ENCODE peak calls at places on chromosomes 4 and X, in six cellular contexts. X is IMR-90, L is PC-3, Q is fibroblast of lung, P is prostate gland, I is suprapubic skin. T is an unnamed sample.

GRCh38 chr4:113587156-113587555 is 174.4 kb downstream of the CAMK2D start:
- DNase-seq in X (no peak), L (no peak), Q (no peak), P (no peak), I (no peak), T (no peak)

GRCh38 chr4:14345356-14345775 is 656.9 kb upstream of the CPEB2 start:
- DNase-seq in X (peak), L (peak), Q (peak), P (no peak), I (no peak), T (peak)

GRCh38 chrX:36957425-36958328 is 50.5 kb upstream of the FAM47C start:
- DNase-seq in X (no peak), L (no peak), Q (no peak), P (peak), I (no peak), T (peak)

GRCh38 chrX:38804481-38805293 is 3.4 kb downstream of the MID1IP1 start:
- DNase-seq in X (no peak), L (peak), Q (no peak), P (no peak), I (peak), T (no peak)

GRCh38 chr4:77193511-77194236 is 36.7 kb downstream of the CCNG2 start:
- DNase-seq in X (no peak), L (no peak), Q (no peak), P (no peak), I (peak), T (no peak)

GRCh38 chr4:61428950-61429349 is 228.8 kb downstream of the ADGRL3 start:
- DNase-seq in X (no peak), L (peak), Q (no peak), P (no peak), I (no peak), T (no peak)

GRCh38 chr4:123896446-123897071 is 500.0 kb downstream of the SPRY1 start:
- DNase-seq in X (no peak), L (no peak), Q (peak), P (no peak), I (no peak), T (no peak)

GRCh38 chr4:176988226-176988625 is 195.5 kb upstream of the VEGFC start:
- DNase-seq in X (peak), L (peak), Q (peak), P (no peak), I (no peak), T (peak)

GRCh38 chrX:84133023-84133422 is 55.0 kb downstream of the RPS6KA6 start:
- DNase-seq in X (peak), L (no peak), Q (no peak), P (no peak), I (no peak), T (no peak)

GRCh38 chrX:139758250-139758649 is 50.3 kb upstream of the MCF2 start:
- DNase-seq in X (no peak), L (no peak), Q (no peak), P (no peak), I (no peak), T (no peak)

GRCh38 chr4:68905598-68906237 is 45.9 kb downstream of the UGT2A3 start:
- DNase-seq in X (no peak), L (peak), Q (peak), P (peak), I (no peak), T (no peak)

GRCh38 chr4:81040175-81040659 is 9.7 kb downstream of the BMP3 start:
- DNase-seq in X (peak), L (peak), Q (peak), P (peak), I (no peak), T (peak)

GRCh38 chr4:91436556-91436955 is 867.2 kb upstream of the GRID2 start:
- DNase-seq in X (no peak), L (no peak), Q (no peak), P (no peak), I (no peak), T (no peak)

GRCh38 chr4:4323705-4324534 is 33.9 kb downstream of the ZBTB49 start:
- DNase-seq in X (peak), L (no peak), Q (no peak), P (no peak), I (no peak), T (no peak)

GRCh38 chr4:80086296-80086695 is 13.3 kb upstream of the ANTXR2 start:
- DNase-seq in X (no peak), L (peak), Q (no peak), P (no peak), I (no peak), T (peak)

GRCh38 chr4:96175871-96176270 is 336.0 kb downstream of the PDHA2 start:
- DNase-seq in X (no peak), L (no peak), Q (no peak), P (no peak), I (no peak), T (peak)

GRCh38 chr4:88240297-88240714 is 44.1 kb downstream of the PPM1K start:
- DNase-seq in X (no peak), L (no peak), Q (no peak), P (no peak), I (no peak), T (no peak)

GRCh38 chr4:141501931-141502330 is 134.5 kb upstream of the IL15 start:
- DNase-seq in X (peak), L (no peak), Q (peak), P (no peak), I (no peak), T (peak)

GRCh38 chr4:145213245-145213644 is 32.9 kb upstream of the OTUD4 start:
- DNase-seq in X (no peak), L (no peak), Q (no peak), P (no peak), I (no peak), T (no peak)

GRCh38 chrX:10048695-10049094 is 81.5 kb downstream of the CLDN34 start:
- DNase-seq in X (no peak), L (no peak), Q (no peak), P (peak), I (no peak), T (no peak)

GRCh38 chrX:20265221-20265725 is 1.4 kb downstream of the RPS6KA3 start:
- DNase-seq in X (peak), L (peak), Q (peak), P (peak), I (peak), T (peak)

GRCh38 chr4:54227261-54228063 is 1.6 kb upstream of the PDGFRA start:
- DNase-seq in X (peak), L (peak), Q (peak), P (no peak), I (peak), T (no peak)

GRCh38 chr4:89469930-89470375 is 162.4 kb upstream of the GPRIN3 start:
- DNase-seq in X (peak), L (peak), Q (peak), P (peak), I (no peak), T (peak)

GRCh38 chrX:19912-20571 is 261.1 kb upstream of the PLCXD1 start:
- DNase-seq in X (no peak), L (peak), Q (no peak), P (no peak), I (peak), T (no peak)

GRCh38 chr4:42048394-42048793 is 58.1 kb downstream of the SLC30A9 start:
- DNase-seq in X (peak), L (peak), Q (peak), P (peak), I (no peak), T (peak)

GRCh38 chrX:64229145-64229544 is 1.3 kb downstream of the ASB12 start:
- DNase-seq in X (no peak), L (no peak), Q (no peak), P (no peak), I (no peak), T (no peak)

GRCh38 chr4:110628321-110629213 is 5.7 kb upstream of the PITX2 start:
- DNase-seq in X (no peak), L (no peak), Q (no peak), P (no peak), I (no peak), T (no peak)

GRCh38 chr4:168900080-168900479 is 110.0 kb downstream of the CBR4 start:
- DNase-seq in X (no peak), L (no peak), Q (peak), P (no peak), I (peak), T (no peak)

GRCh38 chrX:79413009-79413408 is 45.9 kb upstream of the ITM2A start:
- DNase-seq in X (peak), L (peak), Q (no peak), P (no peak), I (no peak), T (no peak)
- TF ChIP-seq CTCF in X (peak), L (peak), Q (no peak), P (no peak), I (no peak), T (no peak)

GRCh38 chr4:11472535-11472934 is 43.8 kb upstream of the HS3ST1 start:
- DNase-seq in X (no peak), L (no peak), Q (no peak), P (no peak), I (no peak), T (no peak)

GRCh38 chr4:11468901-11469300 is 40.2 kb upstream of the HS3ST1 start:
- DNase-seq in X (no peak), L (no peak), Q (no peak), P (no peak), I (no peak), T (no peak)

GRCh38 chr4:11469900-11470708 is 41.4 kb upstream of the HS3ST1 start:
- DNase-seq in X (no peak), L (no peak), Q (no peak), P (no peak), I (no peak), T (no peak)

GRCh38 chr4:11470709-11471441 is 42.2 kb upstream of the HS3ST1 start:
- DNase-seq in X (no peak), L (no peak), Q (no peak), P (peak), I (no peak), T (no peak)

GRCh38 chr4:11471613-11472012 is 42.9 kb upstream of the HS3ST1 start:
- DNase-seq in X (no peak), L (no peak), Q (no peak), P (no peak), I (no peak), T (no peak)
- H3K27ac ChIP-seq in X (no peak), L (no peak), Q (no peak), P (no peak), I (no peak), T (no peak)

GRCh38 chrX:135572436-135572835 is 52.0 kb downstream of the INTS6L start:
- DNase-seq in X (peak), L (no peak), Q (peak), P (no peak), I (no peak), T (no peak)
- TF ChIP-seq CTCF in X (peak), L (peak), Q (no peak), P (no peak), I (peak), T (peak)

DNA sequence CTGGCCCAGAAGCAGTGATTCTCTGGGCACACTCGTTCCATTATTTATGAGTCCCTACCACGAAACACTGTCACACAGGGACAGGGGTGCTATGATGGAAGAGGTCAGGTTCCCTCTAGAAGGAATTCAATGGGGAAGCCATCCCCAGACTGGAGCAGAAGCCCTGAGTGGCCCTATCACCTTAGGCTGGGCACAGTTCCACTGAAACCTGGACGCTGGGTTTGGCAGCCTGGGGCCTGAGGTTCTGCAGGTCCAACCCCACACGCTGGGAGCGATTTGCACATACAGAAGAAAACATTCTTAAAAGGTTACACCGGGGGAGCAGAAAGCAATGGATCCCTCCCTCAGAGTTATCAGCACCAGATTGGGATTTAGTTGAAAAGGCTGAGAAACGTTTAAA is 63.3 kb downstream of the PHKA2 start:
- DNase-seq in X (no peak), L (no peak), Q (no peak), P (no peak), I (no peak), T (no peak)
- H3K27ac ChIP-seq in X (no peak), L (no peak), Q (no peak), P (no peak), I (no peak), T (no peak)

DNA sequence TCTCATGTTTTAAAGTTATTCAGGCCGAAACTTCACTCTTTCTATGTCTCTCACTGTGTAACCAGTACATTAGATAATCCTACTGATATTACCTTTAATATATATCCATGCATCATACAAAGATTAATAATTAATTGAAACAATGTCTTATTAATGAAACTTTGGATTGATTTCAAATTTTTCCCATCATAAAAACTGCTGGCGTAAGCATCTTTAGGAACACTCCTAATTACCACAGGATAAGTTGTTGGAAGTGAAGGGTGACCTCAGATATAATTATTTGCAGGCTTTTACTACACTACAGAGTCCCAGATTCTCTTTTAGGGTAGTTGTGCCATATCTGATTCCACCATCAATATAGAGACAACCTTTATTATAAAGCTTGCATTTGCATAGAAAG is 181.3 kb upstream of the SFRP2 start:
- DNase-seq in X (no peak), L (no peak), Q (no peak), P (no peak), I (no peak), T (no peak)
- TF ChIP-seq CTCF in X (no peak), L (no peak), Q (no peak), P (no peak), I (no peak), T (no peak)

GRCh38 chr4:52995341-52996030 is 133.4 kb downstream of the RASL11B start:
- DNase-seq in X (peak), L (no peak), Q (no peak), P (no peak), I (no peak), T (no peak)
- H3K27ac ChIP-seq in X (no peak), L (no peak), Q (peak), P (no peak), I (peak), T (no peak)

GRCh38 chr4:137082051-137082450 is 450.2 kb downstream of the PCDH18 start:
- DNase-seq in X (no peak), L (no peak), Q (peak), P (no peak), I (no peak), T (no peak)
- TF ChIP-seq CTCF in X (no peak), L (no peak), Q (no peak), P (no peak), I (no peak), T (no peak)

GRCh38 chr4:125313989-125314602 is 659 bp upstream of the FAT4 start:
- DNase-seq in X (peak), L (no peak), Q (no peak), P (no peak), I (no peak), T (no peak)
- H3K27ac ChIP-seq in X (peak), L (no peak), Q (no peak), P (peak), I (peak), T (peak)

DNA sequence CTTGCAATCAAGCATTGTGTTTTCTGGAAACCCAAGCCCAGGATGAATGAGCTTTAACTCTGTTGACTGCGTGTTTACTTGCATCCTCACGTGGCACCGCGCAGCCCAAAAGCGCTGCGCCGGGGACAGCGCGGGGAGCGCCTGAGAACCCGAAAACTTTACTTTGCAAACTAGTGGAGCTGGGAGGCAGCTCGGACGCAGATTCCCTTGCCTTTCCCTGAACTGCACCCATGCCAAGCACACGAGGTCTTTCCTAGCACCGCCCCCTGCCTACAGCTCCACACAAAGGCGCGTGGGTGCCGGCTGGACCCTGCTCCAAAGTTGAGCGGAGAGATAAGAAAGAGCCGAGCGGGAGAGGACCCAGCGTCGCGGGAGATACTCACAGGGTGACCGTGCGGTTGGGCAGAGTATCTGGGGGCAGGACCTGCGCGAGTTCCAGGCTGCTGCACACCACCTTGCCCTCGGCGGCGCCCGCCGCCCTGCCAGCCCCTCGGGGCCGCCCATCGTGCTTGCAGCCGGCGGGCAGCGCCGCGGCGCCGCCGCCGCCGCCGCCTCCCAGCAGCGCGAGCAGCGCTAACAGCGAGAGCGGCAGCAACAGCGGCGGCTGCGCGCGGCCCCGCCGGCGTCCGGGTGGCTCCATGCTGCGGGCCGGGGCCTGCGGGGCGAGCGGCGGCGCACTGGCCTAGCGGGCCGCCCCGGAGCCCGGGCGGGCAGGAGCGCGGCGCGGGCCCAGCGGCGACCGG is 550 bp downstream of the ADGRA3 start:
- DNase-seq in X (peak), L (peak), Q (peak), P (peak), I (peak), T (peak)
- TF ChIP-seq CTCF in X (no peak), L (no peak), Q (no peak), P (peak), I (peak), T (no peak)

GRCh38 chr4:26023191-26023972 is 109.4 kb downstream of the SMIM20 start:
- DNase-seq in X (no peak), L (peak), Q (no peak), P (no peak), I (no peak), T (no peak)
- H3K27ac ChIP-seq in X (no peak), L (no peak), Q (peak), P (no peak), I (peak), T (no peak)